ENCODE peak calls at places on chromosomes 13 and 19, in nine cellular contexts. T is tibial artery, E is H1, B is heart right ventricle, M is PC-3, S is heart left ventricle, F is lower lobe of right lung, Z is small intestine, L is tibial nerve. V is an unnamed sample. For H3K4me1 and H3K36me3, the result is how much of the 10 kb centered on the place peaks cover.

GRCh38 chr19:2815923-2816322 is 3.7 kb upstream of the ZNF554 start:
- DNase-seq in T (no peak), E (no peak), B (no peak), M (no peak), S (no peak), F (peak), Z (no peak), L (no peak), V (no peak)

GRCh38 chr19:46383846-46384245 is 29.5 kb downstream of the CCDC8 start:
- DNase-seq in T (no peak), E (no peak), B (no peak), M (no peak), S (no peak), F (peak), Z (no peak), L (no peak), V (no peak)

GRCh38 chr13:50161052-50161451 is 145.8 kb downstream of the KCNRG start:
- DNase-seq in T (no peak), E (no peak), B (no peak), M (peak), S (no peak), F (no peak), Z (no peak), L (no peak), V (no peak)

GRCh38 chr19:13817615-13818371 is 22.6 kb downstream of the ZSWIM4 start:
- DNase-seq in T (no peak), E (peak), B (no peak), M (no peak), S (no peak), F (peak), Z (peak), L (no peak), V (no peak)

GRCh38 chr19:55088543-55089265 is 13.0 kb downstream of the EPS8L1 start:
- DNase-seq in T (no peak), E (peak), B (peak), M (peak), S (peak), F (peak), Z (peak), L (peak), V (peak)

GRCh38 chr19:39595950-39596349 is 6.4 kb upstream of the LGALS13 start:
- DNase-seq in T (no peak), E (no peak), B (no peak), M (peak), S (no peak), F (no peak), Z (no peak), L (no peak), V (no peak)

GRCh38 chr19:32339988-32340874 is 5.2 kb upstream of the ZNF507 start:
- DNase-seq in T (peak), E (peak), B (peak), M (peak), S (peak), F (peak), Z (peak), L (peak), V (peak)

GRCh38 chr19:6221878-6222746 is 57.7 kb downstream of the MLLT1 start:
- DNase-seq in T (no peak), E (no peak), B (no peak), M (no peak), S (no peak), F (peak), Z (no peak), L (no peak), V (no peak)

GRCh38 chr13:112443191-112444000 is 67.2 kb downstream of the SPACA7 start:
- DNase-seq in T (no peak), E (peak), B (no peak), M (no peak), S (no peak), F (no peak), Z (no peak), L (no peak), V (no peak)

GRCh38 chr13:113178070-113178895 is 19.8 kb downstream of the PROZ start:
- DNase-seq in T (no peak), E (no peak), B (no peak), M (peak), S (no peak), F (no peak), Z (no peak), L (no peak), V (no peak)

GRCh38 chr13:63409791-63410351 is 1994.2 kb upstream of the PCDH20 start:
- DNase-seq in T (no peak), E (no peak), B (no peak), M (no peak), S (no peak), F (no peak), Z (no peak), L (no peak), V (no peak)

GRCh38 chr19:5893907-5894703 is 9.5 kb downstream of the NDUFA11 start:
- DNase-seq in T (no peak), E (no peak), B (peak), M (no peak), S (peak), F (no peak), Z (no peak), L (no peak), V (no peak)

GRCh38 chr13:38477676-38478075 is 128.0 kb downstream of the UFM1 start:
- DNase-seq in T (no peak), E (no peak), B (no peak), M (no peak), S (no peak), F (no peak), Z (no peak), L (no peak), V (no peak)

GRCh38 chr13:38473305-38473704 is 123.7 kb downstream of the UFM1 start:
- DNase-seq in T (no peak), E (no peak), B (no peak), M (no peak), S (no peak), F (no peak), Z (no peak), L (no peak), V (no peak)
- H3K27ac ChIP-seq in T (no peak), E (no peak), B (no peak), M (no peak), S (no peak), F (no peak), Z (no peak), L (no peak), V (no peak)

GRCh38 chr13:95281258-95281602 is 20.0 kb downstream of the ABCC4 start:
- DNase-seq in T (no peak), E (no peak), B (no peak), M (no peak), S (no peak), F (no peak), Z (no peak), L (no peak), V (no peak)
- H3K4me1 ChIP-seq in T (under half), E (under half), B (under half), M (under half), S (under half), F (under half), Z (under half), L (under half), V (under half)

GRCh38 chr13:109781384-109782065 is 4.9 kb downstream of the IRS2 start:
- DNase-seq in T (peak), E (no peak), B (no peak), M (no peak), S (no peak), F (no peak), Z (peak), L (no peak), V (no peak)

GRCh38 chr13:109783447-109783814 is 3.0 kb downstream of the IRS2 start:
- DNase-seq in T (peak), E (peak), B (no peak), M (peak), S (no peak), F (no peak), Z (no peak), L (no peak), V (no peak)

GRCh38 chr13:109782823-109783411 is 3.5 kb downstream of the IRS2 start:
- DNase-seq in T (no peak), E (no peak), B (no peak), M (no peak), S (no peak), F (no peak), Z (no peak), L (no peak), V (no peak)

GRCh38 chr13:109780880-109781383 is 5.5 kb downstream of the IRS2 start:
- DNase-seq in T (no peak), E (no peak), B (no peak), M (no peak), S (no peak), F (no peak), Z (no peak), L (no peak), V (no peak)

DNA sequence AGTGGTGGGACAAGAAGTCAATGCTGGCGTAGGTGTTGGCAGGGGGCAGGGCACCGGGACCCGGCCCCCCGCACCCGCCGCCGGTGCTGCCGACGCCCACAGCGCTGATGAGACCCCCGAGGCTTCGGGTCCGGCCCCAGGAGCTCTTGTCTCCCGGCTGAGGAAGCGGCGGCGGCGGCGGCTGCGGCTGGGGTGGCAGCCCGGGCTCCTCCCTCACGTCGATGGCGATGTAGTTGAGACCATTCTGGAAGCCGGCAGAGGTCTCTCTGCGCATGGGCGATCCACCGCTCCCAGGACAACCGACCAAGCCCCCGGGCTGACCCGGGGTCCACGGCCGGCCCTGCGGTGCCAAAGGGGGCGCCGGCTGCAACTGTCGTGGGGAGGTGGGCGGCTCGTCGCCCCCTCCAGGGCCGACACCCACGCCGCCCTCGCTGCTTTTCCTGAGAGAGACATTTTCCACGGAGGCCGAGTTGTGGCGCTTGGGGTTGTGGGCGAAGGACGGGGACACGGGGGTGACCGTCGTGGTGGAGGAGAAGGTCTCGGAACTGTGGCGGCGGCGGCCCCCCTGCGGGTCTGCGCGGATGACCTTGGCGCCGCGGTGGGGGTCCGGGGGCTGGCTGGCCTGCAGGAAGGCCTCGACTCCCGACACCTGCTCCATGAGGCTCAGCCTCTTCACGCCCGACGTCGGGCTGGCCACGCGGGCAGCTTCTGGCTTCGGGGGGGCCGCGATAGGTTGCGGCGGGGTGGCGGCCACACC is 4.1 kb downstream of the IRS2 start:
- DNase-seq in T (no peak), E (no peak), B (no peak), M (no peak), S (no peak), F (no peak), Z (no peak), L (no peak), V (no peak)
- H3K36me3 ChIP-seq in T (under half), E (under half), B (under half), M (under half), S (under half), F (under half), Z (under half), L (under half), V (under half)

GRCh38 chr19:35307990-35308389 is 16.0 kb downstream of the MAG start:
- DNase-seq in T (no peak), E (no peak), B (no peak), M (no peak), S (no peak), F (no peak), Z (no peak), L (no peak), V (no peak)

GRCh38 chr19:35310811-35311465 is 18.0 kb upstream of the CD22 start:
- DNase-seq in T (no peak), E (no peak), B (no peak), M (no peak), S (no peak), F (no peak), Z (no peak), L (no peak), V (no peak)

GRCh38 chr19:35310331-35310730 is 18.4 kb downstream of the MAG start:
- DNase-seq in T (no peak), E (no peak), B (no peak), M (no peak), S (no peak), F (no peak), Z (no peak), L (no peak), V (no peak)

GRCh38 chr19:35311901-35312665 is 16.9 kb upstream of the CD22 start:
- DNase-seq in T (no peak), E (no peak), B (no peak), M (no peak), S (no peak), F (no peak), Z (no peak), L (no peak), V (no peak)

GRCh38 chr19:35309481-35310279 is 17.7 kb downstream of the MAG start:
- DNase-seq in T (no peak), E (no peak), B (peak), M (no peak), S (peak), F (no peak), Z (no peak), L (no peak), V (no peak)
- H3K27ac ChIP-seq in T (no peak), E (no peak), B (no peak), M (no peak), S (no peak), F (no peak), Z (no peak), L (peak), V (no peak)

V was measured in uterus.